ENCODE peak calls at places on chromosomes 16 and 17, in nine cellular contexts. V, O, F, H, D, N, B, T and M are unnamed samples.

GRCh38 chr17:18235743-18236256 is 10.4 kb downstream of the LLGL1 start:
- DNase-seq in H (no peak), D (no peak), V (no peak), T (no peak), O (no peak), B (no peak), N (no peak), F (no peak), M (peak)

GRCh38 chr17:64506201-64506575 is at the start of gene DDX5:
- DNase-seq in D (peak), T (peak), B (peak), O (peak), H (peak), V (peak), N (peak), F (peak), M (peak)

GRCh38 chr16:85735225-85735722 is 15.6 kb downstream of the C16orf74 start:
- DNase-seq in V (no peak), H (no peak), B (no peak), D (peak), O (no peak), F (no peak), T (no peak), N (no peak), M (no peak)

GRCh38 chr16:84239910-84240309 is at the start of gene KCNG4:
- DNase-seq in B (no peak), T (peak), H (no peak), V (no peak), F (no peak), N (no peak), D (no peak), O (no peak), M (no peak)

GRCh38 chr16:77943770-77944169 is 78.6 kb upstream of the CLEC3A start:
- DNase-seq in D (no peak), V (no peak), F (no peak), T (no peak), O (no peak), H (no peak), N (no peak), B (no peak), M (no peak)

GRCh38 chr17:77804796-77805426 is 153.6 kb upstream of the TNRC6C start:
- DNase-seq in V (no peak), O (no peak), F (no peak), H (no peak), D (no peak), B (no peak), N (no peak), T (no peak), M (no peak)

GRCh38 chr16:86458457-86458777 is 51.9 kb upstream of the FOXF1 start:
- DNase-seq in D (no peak), B (no peak), T (no peak), F (no peak), O (no peak), H (no peak), N (no peak), V (no peak), M (no peak)

GRCh38 chr16:86740817-86741799 is 162.8 kb downstream of the FOXL1 start:
- DNase-seq in F (no peak), O (no peak), D (no peak), N (no peak), B (no peak), T (no peak), V (no peak), H (peak), M (peak)

GRCh38 chr17:40483679-40484078 is 17.7 kb downstream of the TNS4 start:
- DNase-seq in V (no peak), H (no peak), B (no peak), F (no peak), T (no peak), O (no peak), N (no peak), D (no peak), M (no peak)

GRCh38 chr16:86722970-86723369 is 144.6 kb downstream of the FOXL1 start:
- DNase-seq in O (no peak), N (no peak), D (no peak), B (no peak), F (no peak), V (no peak), T (no peak), H (no peak), M (no peak)

GRCh38 chr17:58658804-58659713 is 32.8 kb downstream of the TEX14 start:
- DNase-seq in H (peak), F (peak), D (peak), T (peak), V (peak), N (peak), B (peak), O (peak), M (peak)

GRCh38 chr17:49926886-49927285 is 42.1 kb upstream of the DLX4 start:
- DNase-seq in O (peak), T (no peak), D (no peak), B (no peak), H (peak), N (no peak), F (no peak), V (no peak), M (peak)

GRCh38 chr16:11781773-11782172 is 15.3 kb downstream of the ZC3H7A start:
- DNase-seq in H (no peak), T (peak), D (no peak), N (no peak), V (no peak), O (no peak), B (no peak), F (no peak), M (peak)

GRCh38 chr17:29722411-29723198 is 99.9 kb upstream of the CORO6 start:
- DNase-seq in F (peak), H (peak), T (peak), D (peak), B (no peak), N (no peak), V (no peak), O (no peak), M (peak)

GRCh38 chr17:37770631-37771518 is 26.0 kb upstream of the HNF1B start:
- DNase-seq in T (peak), V (peak), N (no peak), B (peak), O (no peak), F (no peak), D (peak), H (no peak), M (peak)

GRCh38 chr17:35373984-35374765 is 754 bp upstream of the SLFN11 start:
- DNase-seq in N (no peak), D (peak), H (peak), B (peak), V (peak), F (no peak), O (no peak), T (peak), M (peak)

GRCh38 chr17:66416207-66416940 is 114.0 kb downstream of the PRKCA start:
- DNase-seq in B (no peak), T (no peak), V (no peak), F (no peak), N (no peak), O (no peak), H (no peak), D (no peak), M (no peak)

GRCh38 chr17:1029196-1029911 is 32.4 kb downstream of the TIMM22 start:
- DNase-seq in F (no peak), H (peak), O (no peak), N (no peak), D (peak), T (no peak), V (no peak), B (no peak), M (no peak)

GRCh38 chr16:27364493-27365141 is 37.4 kb upstream of the IL21R start:
- DNase-seq in D (peak), O (no peak), B (no peak), H (no peak), F (no peak), T (no peak), N (no peak), V (peak), M (no peak)

GRCh38 chr16:28486266-28486665 is 5.6 kb downstream of the CLN3 start:
- DNase-seq in N (no peak), F (no peak), B (no peak), H (no peak), D (no peak), V (no peak), T (no peak), O (no peak), M (no peak)

GRCh38 chr16:88197481-88198456 is 185.0 kb upstream of the ZNF469 start:
- DNase-seq in F (no peak), T (no peak), O (no peak), V (peak), H (no peak), N (no peak), B (no peak), D (no peak), M (no peak)

GRCh38 chr17:55332296-55333041 is 67.7 kb downstream of the HLF start:
- DNase-seq in B (no peak), H (no peak), O (no peak), V (peak), T (no peak), N (no peak), D (peak), F (no peak), M (no peak)

GRCh38 chr17:3965123-3965800 is 1.0 kb upstream of the ATP2A3 start:
- DNase-seq in D (peak), B (peak), H (no peak), V (peak), F (no peak), T (peak), N (no peak), O (no peak), M (no peak)

GRCh38 chr17:64154321-64155089 is 24.6 kb upstream of the ERN1 start:
- DNase-seq in D (no peak), T (no peak), B (no peak), F (no peak), H (no peak), O (no peak), V (no peak), N (no peak), M (peak)

GRCh38 chr17:77863814-77864161 is 94.7 kb upstream of the TNRC6C start:
- DNase-seq in F (no peak), O (no peak), T (peak), H (peak), V (peak), N (no peak), D (peak), B (no peak), M (no peak)

GRCh38 chr17:78238823-78239488 is 7.5 kb downstream of the TMEM235 start:
- DNase-seq in N (peak), H (no peak), D (no peak), V (no peak), T (no peak), O (no peak), F (no peak), B (no peak), M (no peak)

GRCh38 chr17:37609170-37610040 is at the start of gene SYNRG:
- DNase-seq in O (peak), H (peak), T (peak), B (peak), F (peak), V (peak), N (peak), D (peak), M (peak)

GRCh38 chr16:88316151-88316550 is 66.6 kb upstream of the ZNF469 start:
- DNase-seq in H (no peak), V (no peak), B (no peak), F (no peak), T (no peak), O (no peak), N (no peak), D (no peak), M (no peak)

GRCh38 chr16:81140930-81141780 is 45.0 kb upstream of the GCSH start:
- DNase-seq in O (no peak), B (peak), F (no peak), V (no peak), H (no peak), D (no peak), N (no peak), T (no peak), M (no peak)

GRCh38 chr16:1317479-1318267 is 8.2 kb downstream of the UBE2I start:
- DNase-seq in F (no peak), H (no peak), D (no peak), O (no peak), B (no peak), N (no peak), T (no peak), V (no peak), M (no peak)

GRCh38 chr17:75875182-75875939 is 3.0 kb downstream of the TRIM47 start:
- DNase-seq in F (no peak), N (no peak), D (peak), H (no peak), V (no peak), B (no peak), T (peak), O (no peak), M (peak)

GRCh38 chr16:49492090-49492801 is 118.6 kb downstream of the C16orf78 start:
- DNase-seq in V (peak), O (no peak), F (no peak), B (peak), D (peak), T (peak), N (no peak), H (peak), M (peak)

GRCh38 chr16:69095179-69095578 is 10.3 kb upstream of the HAS3 start:
- DNase-seq in B (no peak), O (no peak), T (no peak), H (no peak), F (no peak), N (no peak), V (peak), D (no peak), M (no peak)

GRCh38 chr16:12896562-12896961 is 4.8 kb upstream of the SHISA9 start:
- DNase-seq in O (no peak), V (no peak), B (peak), T (peak), N (no peak), D (no peak), F (no peak), H (no peak), M (no peak)

GRCh38 chr16:51839697-51840462 is 688.8 kb upstream of the SALL1 start:
- DNase-seq in D (no peak), H (no peak), O (no peak), N (no peak), F (no peak), T (no peak), V (no peak), B (no peak), M (no peak)

GRCh38 chr16:3400779-3401688 is at the start of the genes ZNF174 and ZSCAN32:
- DNase-seq in O (peak), F (peak), B (peak), H (peak), D (peak), V (peak), T (peak), N (peak), M (peak)
- TF ChIP-seq CTCF in O (no peak), F (no peak), B (no peak), H (peak), D (no peak), V (no peak), T (no peak), N (no peak), M (peak)

GRCh38 chr16:2858245-2859025 is 465 bp upstream of the PRSS22 start:
- DNase-seq in H (no peak), T (peak), O (no peak), N (no peak), B (peak), D (peak), F (no peak), V (peak), M (no peak)
- TF ChIP-seq CTCF in H (no peak), T (no peak), O (no peak), N (no peak), B (no peak), D (peak), F (no peak), V (no peak), M (no peak)

GRCh38 chr16:30721606-30722005 is 22.6 kb downstream of the SRCAP start:
- DNase-seq in O (no peak), D (no peak), N (no peak), B (no peak), V (no peak), H (no peak), F (no peak), T (no peak), M (no peak)

GRCh38 chr16:30722916-30723315 is 23.9 kb downstream of the SRCAP start:
- DNase-seq in D (no peak), O (no peak), F (no peak), B (no peak), H (no peak), V (no peak), N (no peak), T (no peak), M (no peak)

GRCh38 chr16:30721167-30721566 is 22.2 kb downstream of the SRCAP start:
- DNase-seq in B (no peak), V (no peak), F (no peak), T (no peak), H (no peak), D (no peak), O (no peak), N (no peak), M (no peak)

GRCh38 chr16:30723725-30724355 is 24.4 kb upstream of the PHKG2 start:
- DNase-seq in H (no peak), F (no peak), V (no peak), B (no peak), D (no peak), N (no peak), T (no peak), O (no peak), M (no peak)

GRCh38 chr16:30722443-30722842 is 23.5 kb downstream of the SRCAP start:
- DNase-seq in H (no peak), N (no peak), T (peak), F (no peak), D (no peak), V (no peak), B (no peak), O (no peak), M (no peak)
- TF ChIP-seq CTCF in H (no peak), N (no peak), T (no peak), F (no peak), D (peak), V (peak), B (no peak), O (no peak), M (peak)

GRCh38 chr16:19410435-19411153 is 7.1 kb upstream of the TMC5 start:
- DNase-seq in T (peak), B (peak), H (no peak), O (no peak), V (peak), N (peak), D (peak), F (no peak), M (no peak)
- TF ChIP-seq CTCF in T (peak), B (no peak), H (no peak), O (no peak), V (peak), N (peak), D (peak), F (no peak), M (no peak)

GRCh38 chr17:47803751-47804150 is 17.8 kb downstream of the OSBPL7 start:
- DNase-seq in H (no peak), B (no peak), T (peak), O (no peak), F (no peak), V (no peak), D (no peak), N (no peak), M (no peak)

GRCh38 chr17:47801176-47801765 is 20.3 kb downstream of the OSBPL7 start:
- DNase-seq in D (no peak), F (no peak), V (no peak), O (no peak), N (no peak), B (no peak), T (no peak), H (no peak), M (no peak)

GRCh38 chr17:47803201-47803600 is 18.4 kb downstream of the OSBPL7 start:
- DNase-seq in H (no peak), D (no peak), F (no peak), N (no peak), T (peak), O (no peak), B (no peak), V (no peak), M (no peak)

GRCh38 chr17:47801906-47802305 is 19.7 kb downstream of the OSBPL7 start:
- DNase-seq in B (no peak), N (no peak), V (no peak), T (peak), D (no peak), F (no peak), O (no peak), H (no peak), M (no peak)

DNA sequence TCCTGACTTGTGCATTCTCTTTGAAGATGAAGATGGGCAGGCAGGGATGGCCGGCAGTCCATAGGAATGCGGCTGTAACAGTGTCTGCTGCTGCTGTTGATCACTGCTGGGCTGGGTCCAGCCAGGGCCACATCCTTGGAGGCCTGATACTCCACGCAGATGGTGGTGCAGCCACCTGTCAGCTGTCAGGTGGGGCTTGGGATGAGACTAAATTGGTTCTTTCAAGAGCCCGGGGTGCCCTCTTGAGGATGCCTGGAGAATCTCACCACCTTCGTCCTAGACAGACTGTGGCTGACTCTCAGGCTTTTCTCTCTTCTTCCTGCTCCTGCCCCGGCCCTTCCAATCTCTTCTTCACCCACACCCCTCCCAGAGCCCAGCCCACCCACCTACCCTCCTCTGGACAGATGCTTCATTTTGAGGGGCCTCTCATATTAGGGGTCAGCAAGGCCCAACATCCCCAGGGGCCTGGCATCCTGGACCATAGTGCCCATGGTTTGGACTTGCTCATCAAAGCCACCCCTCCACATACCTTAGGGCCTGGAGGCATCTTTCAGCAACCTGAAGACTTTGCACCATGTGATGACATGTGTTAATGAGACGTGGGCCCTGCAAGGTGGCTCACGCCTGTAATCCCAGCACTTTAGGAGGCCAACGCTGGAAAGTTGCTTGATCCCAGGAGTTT is 19.1 kb downstream of the OSBPL7 start:
- DNase-seq in F (no peak), V (no peak), D (peak), T (peak), O (no peak), H (no peak), B (peak), N (no peak), M (peak)
- TF ChIP-seq CTCF in F (peak), V (peak), D (peak), T (peak), O (no peak), H (peak), B (peak), N (peak), M (peak)

DNA sequence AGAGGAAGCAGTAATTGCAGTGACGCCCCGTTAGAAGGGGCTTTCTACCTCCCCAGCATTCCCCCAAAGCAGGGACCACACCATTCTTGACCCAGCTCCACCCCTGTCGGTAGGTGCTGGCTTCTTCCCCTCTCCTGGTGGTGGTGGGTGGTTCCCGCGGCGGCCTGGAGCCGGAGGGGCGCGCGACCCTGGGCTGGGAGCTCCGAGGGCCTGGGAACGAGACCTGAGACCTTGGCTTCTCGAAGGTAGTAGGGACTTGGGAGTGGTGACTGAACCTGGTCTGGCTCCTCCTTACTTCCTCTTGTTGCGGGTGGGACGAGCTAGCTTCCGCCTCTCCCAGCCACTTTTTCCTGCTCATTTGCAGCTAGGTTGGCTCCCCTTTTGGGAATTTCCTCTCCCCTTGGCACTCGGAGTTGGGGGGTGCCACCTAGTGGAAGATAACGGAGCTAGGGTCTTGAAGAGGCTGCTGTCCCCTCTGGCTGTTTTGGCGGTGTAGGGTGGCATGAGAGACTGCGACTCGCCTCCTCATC is 460 bp downstream of the GRN start:
- DNase-seq in T (peak), B (peak), F (no peak), D (peak), H (peak), V (no peak), O (no peak), N (no peak), M (peak)
- TF ChIP-seq CTCF in T (peak), B (peak), F (peak), D (peak), H (peak), V (peak), O (no peak), N (peak), M (peak)

GRCh38 chr17:16623282-16623681 is 30.4 kb downstream of the ZNF624 start:
- DNase-seq in B (no peak), D (no peak), V (no peak), N (no peak), H (no peak), F (no peak), O (no peak), T (no peak), M (no peak)

GRCh38 chr17:16617481-16618060 is 36.1 kb downstream of the ZNF624 start:
- DNase-seq in V (no peak), D (no peak), O (no peak), B (no peak), T (no peak), F (no peak), N (no peak), H (no peak), M (no peak)

GRCh38 chr17:16622540-16623277 is 30.9 kb downstream of the ZNF624 start:
- DNase-seq in H (no peak), F (no peak), O (no peak), B (no peak), V (no peak), N (no peak), D (no peak), T (no peak), M (no peak)
- TF ChIP-seq CTCF in H (no peak), F (no peak), O (no peak), B (no peak), V (no peak), N (no peak), D (no peak), T (no peak), M (no peak)